ENCODE peak calls at places on chromosomes 5 and 9, in six cellular contexts. G is hepatic stellate cell; Y is naive thymus-derived CD4-positive, alpha-beta T cell; R is AG20443; P is hypothalamus; H is NCI-H82. B is an unnamed sample.

GRCh38 chr5:139897982-139898381 is 102.4 kb downstream of the PSD2 start:
- DNase-seq in H (no peak), P (no peak), G (no peak), R (no peak), Y (no peak), B (no peak)

GRCh38 chr9:91864372-91864771 is 85.7 kb downstream of the ROR2 start:
- DNase-seq in Y (no peak), H (no peak), R (no peak), G (no peak), P (no peak), B (no peak)

GRCh38 chr9:91161465-91162275 is 200.0 kb downstream of the AUH start:
- DNase-seq in P (no peak), R (no peak), H (no peak), Y (no peak), G (no peak), B (no peak)

GRCh38 chr5:137395011-137395755 is 103.9 kb downstream of the SPOCK1 start:
- DNase-seq in H (no peak), Y (no peak), P (no peak), R (peak), G (no peak), B (no peak)

GRCh38 chr5:76379316-76379715 is 23.8 kb upstream of the IQGAP2 start:
- DNase-seq in R (no peak), H (no peak), P (no peak), G (no peak), Y (no peak), B (no peak)

GRCh38 chr5:36054646-36055045 is 12.0 kb downstream of the UGT3A2 start:
- DNase-seq in R (no peak), H (peak), G (no peak), Y (no peak), P (no peak), B (no peak)

GRCh38 chr5:141492168-141492885 is 3.4 kb downstream of the PCDHGC5 start:
- DNase-seq in H (no peak), P (no peak), R (no peak), G (no peak), Y (no peak), B (no peak)

GRCh38 chr5:147393866-147394265 is 116.0 kb downstream of the DPYSL3 start:
- DNase-seq in P (no peak), H (peak), Y (no peak), G (no peak), R (no peak), B (no peak)

GRCh38 chr5:43192558-43193170 is 639 bp downstream of the NIM1K start:
- DNase-seq in P (peak), Y (peak), R (peak), G (peak), H (no peak), B (peak)

GRCh38 chr5:21236896-21237830 is 1249.2 kb upstream of the CDH18 start:
- DNase-seq in R (no peak), Y (no peak), H (peak), G (no peak), P (no peak), B (no peak)

GRCh38 chr5:107674655-107675054 is 3.9 kb upstream of the EFNA5 start:
- DNase-seq in P (no peak), R (no peak), G (no peak), H (no peak), Y (no peak), B (no peak)

GRCh38 chr9:107945961-107946360 is 456.4 kb upstream of the KLF4 start:
- DNase-seq in R (peak), G (no peak), H (no peak), P (no peak), Y (no peak), B (no peak)

GRCh38 chr9:130029223-130029583 is 13.8 kb downstream of the FNBP1 start:
- DNase-seq in G (no peak), P (no peak), Y (no peak), R (no peak), H (no peak), B (no peak)

GRCh38 chr9:908806-909205 is 67.3 kb downstream of the DMRT1 start:
- DNase-seq in P (no peak), R (no peak), Y (no peak), G (no peak), H (no peak), B (no peak)